ENCODE peak calls at places on chromosomes 5 and 9, in four cellular contexts. W is gastrocnemius medialis, R is cardiac muscle cell, S is IMR-90. O is an unnamed sample. For H3K9me3, the result is how much of the 10 kb centered on the place peaks cover.

GRCh38 chr5:76689321-76690026 is 26.5 kb upstream of the F2R start:
- DNase-seq in W (no peak), R (peak), S (peak), O (no peak)

GRCh38 chr5:42596817-42597216 is 159.8 kb upstream of the CCDC152 start:
- DNase-seq in W (no peak), R (no peak), S (no peak), O (no peak)

GRCh38 chr9:109918359-109919163 is 138.6 kb downstream of the PALM2AKAP2 start:
- DNase-seq in W (peak), R (no peak), S (no peak), O (no peak)

GRCh38 chr9:127886401-127886972 is 9.0 kb upstream of the AK1 start:
- DNase-seq in W (no peak), R (no peak), S (no peak), O (no peak)

GRCh38 chr9:94178927-94179326 is 80.2 kb upstream of the ZNF169 start:
- DNase-seq in W (no peak), R (no peak), S (no peak), O (no peak)

GRCh38 chr5:132420706-132421272 is 51.3 kb downstream of the SLC22A5 start:
- DNase-seq in W (no peak), R (no peak), S (no peak), O (peak)

GRCh38 chr5:33679791-33680190 is 212.0 kb downstream of the ADAMTS12 start:
- DNase-seq in W (no peak), R (peak), S (peak), O (no peak)

GRCh38 chr9:73773896-73774295 is 622.2 kb downstream of the ANXA1 start:
- DNase-seq in W (no peak), R (peak), S (no peak), O (no peak)

GRCh38 chr5:429453-430188 is 13.4 kb upstream of the EXOC3 start:
- DNase-seq in W (no peak), R (peak), S (peak), O (no peak)

GRCh38 chr9:69045821-69046220 is 10.3 kb downstream of the FXN start:
- DNase-seq in W (no peak), R (no peak), S (no peak), O (no peak)

GRCh38 chr5:39560730-39561129 is 135.9 kb upstream of the DAB2 start:
- DNase-seq in W (no peak), R (no peak), S (no peak), O (no peak)

GRCh38 chr9:86944974-86945867 is 2.1 kb downstream of the GAS1 start:
- DNase-seq in W (no peak), R (peak), S (peak), O (peak)

GRCh38 chr5:69493235-69493925 is 790 bp downstream of the OCLN start:
- DNase-seq in W (no peak), R (peak), S (no peak), O (peak)

GRCh38 chr9:12426198-12426864 is 266.9 kb upstream of the TYRP1 start:
- DNase-seq in W (no peak), R (peak), S (no peak), O (no peak)
- TF ChIP-seq CTCF in W (no peak), R (peak), S (no peak), O (no peak)

GRCh38 chr5:159504857-159505304 is 174.6 kb upstream of the IL12B start:
- DNase-seq in W (no peak), R (peak), S (peak), O (peak)

GRCh38 chr5:159507055-159507454 is 176.8 kb upstream of the IL12B start:
- DNase-seq in W (no peak), R (no peak), S (no peak), O (no peak)

GRCh38 chr5:159507661-159508060 is 177.4 kb upstream of the IL12B start:
- DNase-seq in W (no peak), R (no peak), S (no peak), O (no peak)

GRCh38 chr5:159504106-159504856 is 174.0 kb upstream of the IL12B start:
- DNase-seq in W (no peak), R (peak), S (peak), O (no peak)

GRCh38 chr5:159503236-159503635 is 172.9 kb upstream of the IL12B start:
- DNase-seq in W (no peak), R (no peak), S (no peak), O (no peak)
- H3K9me3 ChIP-seq in W (under half), R (under half), S (under half), O (under half)

GRCh38 chr5:57695179-57695578 is 212.6 kb upstream of the ACTBL2 start:
- DNase-seq in W (no peak), R (no peak), S (no peak), O (no peak)

GRCh38 chr5:57696906-57697590 is 214.4 kb upstream of the ACTBL2 start:
- DNase-seq in W (no peak), R (peak), S (peak), O (no peak)

GRCh38 chr5:57698785-57699184 is 216.2 kb upstream of the ACTBL2 start:
- DNase-seq in W (no peak), R (no peak), S (no peak), O (peak)

GRCh38 chr5:57693488-57694305 is 211.1 kb upstream of the ACTBL2 start:
- DNase-seq in W (no peak), R (peak), S (peak), O (no peak)

GRCh38 chr5:57696005-57696755 is 213.6 kb upstream of the ACTBL2 start:
- DNase-seq in W (no peak), R (no peak), S (no peak), O (no peak)
- TF ChIP-seq CTCF in W (no peak), R (no peak), S (no peak), O (no peak)

GRCh38 chr9:7315746-7316457 is 483.7 kb downstream of the DMAC1 start:
- DNase-seq in W (peak), R (peak), S (peak), O (no peak)

GRCh38 chr9:7315116-7315515 is 484.5 kb downstream of the DMAC1 start:
- DNase-seq in W (no peak), R (no peak), S (no peak), O (no peak)

GRCh38 chr9:7316458-7316795 is 483.2 kb downstream of the DMAC1 start:
- DNase-seq in W (no peak), R (no peak), S (no peak), O (no peak)

GRCh38 chr9:7316967-7317366 is 482.6 kb downstream of the DMAC1 start:
- DNase-seq in W (no peak), R (no peak), S (no peak), O (no peak)

GRCh38 chr9:7313389-7313788 is 486.2 kb downstream of the DMAC1 start:
- DNase-seq in W (no peak), R (no peak), S (no peak), O (no peak)
- H3K9me3 ChIP-seq in W (under half), R (under half), S (under half), O (under half)

DNA sequence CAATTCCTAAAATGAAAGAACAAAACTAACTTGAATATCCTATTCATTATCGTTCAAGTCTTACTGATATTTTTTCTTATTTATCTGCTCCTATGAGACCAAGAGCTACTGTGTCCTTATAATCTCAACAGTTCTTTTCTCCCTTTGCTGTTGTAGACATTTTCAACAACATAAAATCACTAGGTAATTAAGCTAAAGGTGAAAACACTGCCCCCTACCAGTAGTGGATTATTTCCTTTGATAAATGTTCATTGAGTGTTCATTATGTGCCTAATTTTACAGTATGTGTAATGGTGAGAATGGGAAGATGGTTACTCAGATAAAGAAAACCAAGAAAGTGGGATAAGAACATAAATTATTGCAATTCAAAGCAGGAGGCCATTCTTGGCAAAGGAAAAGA is 41.4 kb upstream of the PAPPA start:
- DNase-seq in W (no peak), R (peak), S (peak), O (no peak)
- TF ChIP-seq CTCF in W (peak), R (peak), S (peak), O (no peak)

GRCh38 chr5:25568294-25568693 is 923.5 kb upstream of the CDH10 start:
- DNase-seq in W (no peak), R (no peak), S (no peak), O (no peak)

GRCh38 chr5:25568989-25569625 is 924.3 kb upstream of the CDH10 start:
- DNase-seq in W (no peak), R (no peak), S (no peak), O (no peak)

GRCh38 chr5:25562656-25563055 is 917.9 kb upstream of the CDH10 start:
- DNase-seq in W (no peak), R (no peak), S (no peak), O (no peak)

GRCh38 chr5:25570067-25570583 is 925.3 kb upstream of the CDH10 start:
- DNase-seq in W (no peak), R (no peak), S (no peak), O (no peak)

DNA sequence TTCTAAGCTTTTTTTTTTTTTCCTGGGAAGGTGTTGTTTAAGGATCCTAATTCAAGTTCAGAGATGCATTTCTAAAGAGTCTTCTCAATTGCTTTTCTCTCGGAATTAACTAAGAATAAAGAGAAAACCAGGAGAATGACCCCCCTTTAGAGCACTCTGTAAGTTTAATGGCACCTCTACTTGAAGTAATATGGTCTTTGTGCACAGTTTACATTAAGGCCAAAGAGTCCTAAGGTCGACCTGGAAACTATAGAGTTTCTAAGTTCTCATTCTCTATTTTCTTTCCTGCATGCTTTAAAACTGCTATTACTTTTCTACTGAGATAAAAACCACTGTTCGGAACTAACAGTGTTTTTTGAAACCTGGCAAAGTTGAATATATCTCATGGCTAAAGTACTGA is 923.1 kb upstream of the CDH10 start:
- DNase-seq in W (no peak), R (no peak), S (no peak), O (no peak)
- H3K9me3 ChIP-seq in W (under half), R (under half), S (under half), O (under half)

DNA sequence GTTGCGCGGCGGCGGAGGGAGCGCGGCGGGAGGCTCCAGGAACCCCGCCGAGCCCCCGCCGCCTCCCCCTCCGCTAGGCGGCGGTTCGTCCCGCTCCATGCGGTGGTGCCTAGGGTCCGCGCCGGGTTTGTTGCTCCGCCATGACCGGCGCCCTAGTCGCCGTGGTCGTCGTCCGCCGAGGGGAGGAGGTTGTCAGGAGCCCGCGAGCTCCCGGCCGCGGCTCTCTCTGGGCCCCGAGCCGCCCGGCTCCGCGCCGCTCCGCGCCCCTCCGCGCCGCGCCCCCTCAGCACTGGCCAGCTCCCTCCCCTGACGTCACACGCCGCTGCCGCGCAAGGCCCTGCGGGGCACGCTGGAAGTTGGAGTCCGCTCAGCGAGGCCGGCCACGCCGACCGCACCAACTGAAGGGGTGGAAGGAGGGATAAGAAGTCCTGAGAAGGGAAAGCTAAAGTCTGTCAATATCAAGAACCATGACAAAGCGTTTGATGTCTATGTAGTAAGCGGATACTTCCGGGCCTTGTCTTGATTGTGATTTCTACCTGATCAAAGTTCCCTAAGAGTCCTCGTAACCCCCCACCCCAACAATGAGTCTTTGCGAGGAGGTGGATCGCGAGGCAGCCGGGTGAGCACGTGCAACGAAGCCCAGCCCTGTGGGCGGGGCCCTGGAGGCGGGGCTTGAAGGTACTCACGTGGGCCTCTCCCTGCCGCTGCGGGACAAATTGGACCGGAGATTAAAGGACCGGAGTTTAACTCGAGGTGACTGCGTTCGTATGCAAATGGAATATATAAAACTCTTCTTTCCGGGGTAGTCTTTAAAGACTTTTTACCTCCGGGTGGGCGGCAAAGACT is at the start of gene NR6A1:
- DNase-seq in W (peak), R (peak), S (peak), O (peak)
- TF ChIP-seq CTCF in W (peak), R (no peak), S (no peak), O (no peak)

GRCh38 chr9:90772381-90772780 is 29.2 kb upstream of the SYK start:
- DNase-seq in W (no peak), R (no peak), S (no peak), O (no peak)

GRCh38 chr9:90767523-90768100 is 34.0 kb upstream of the SYK start:
- DNase-seq in W (no peak), R (no peak), S (no peak), O (no peak)

GRCh38 chr9:90770927-90771326 is 30.7 kb upstream of the SYK start:
- DNase-seq in W (no peak), R (no peak), S (no peak), O (no peak)

GRCh38 chr9:90773593-90773992 is 28.0 kb upstream of the SYK start:
- DNase-seq in W (no peak), R (no peak), S (no peak), O (no peak)

DNA sequence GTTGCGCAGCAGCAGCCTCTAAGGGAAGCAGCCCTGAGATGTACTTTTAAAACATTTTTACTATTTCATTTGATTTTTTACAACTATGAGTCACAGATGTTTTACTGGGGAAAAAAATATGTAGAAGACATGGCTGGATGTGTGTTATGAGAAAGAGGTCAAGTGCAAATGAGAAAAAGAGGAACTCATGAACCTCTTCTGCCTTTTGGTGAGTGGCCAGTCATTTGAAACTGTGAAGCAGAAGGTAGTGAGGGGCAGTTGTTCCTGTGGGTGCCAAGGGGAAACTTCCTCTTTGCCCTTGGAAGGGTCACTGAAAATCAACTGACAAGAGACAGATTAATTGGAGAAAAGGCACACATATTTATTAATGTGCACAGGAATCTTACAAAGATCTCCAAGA is 31.3 kb upstream of the SYK start:
- DNase-seq in W (no peak), R (no peak), S (no peak), O (no peak)
- H3K9me3 ChIP-seq in W (under half), R (under half), S (under half), O (under half)

DNA sequence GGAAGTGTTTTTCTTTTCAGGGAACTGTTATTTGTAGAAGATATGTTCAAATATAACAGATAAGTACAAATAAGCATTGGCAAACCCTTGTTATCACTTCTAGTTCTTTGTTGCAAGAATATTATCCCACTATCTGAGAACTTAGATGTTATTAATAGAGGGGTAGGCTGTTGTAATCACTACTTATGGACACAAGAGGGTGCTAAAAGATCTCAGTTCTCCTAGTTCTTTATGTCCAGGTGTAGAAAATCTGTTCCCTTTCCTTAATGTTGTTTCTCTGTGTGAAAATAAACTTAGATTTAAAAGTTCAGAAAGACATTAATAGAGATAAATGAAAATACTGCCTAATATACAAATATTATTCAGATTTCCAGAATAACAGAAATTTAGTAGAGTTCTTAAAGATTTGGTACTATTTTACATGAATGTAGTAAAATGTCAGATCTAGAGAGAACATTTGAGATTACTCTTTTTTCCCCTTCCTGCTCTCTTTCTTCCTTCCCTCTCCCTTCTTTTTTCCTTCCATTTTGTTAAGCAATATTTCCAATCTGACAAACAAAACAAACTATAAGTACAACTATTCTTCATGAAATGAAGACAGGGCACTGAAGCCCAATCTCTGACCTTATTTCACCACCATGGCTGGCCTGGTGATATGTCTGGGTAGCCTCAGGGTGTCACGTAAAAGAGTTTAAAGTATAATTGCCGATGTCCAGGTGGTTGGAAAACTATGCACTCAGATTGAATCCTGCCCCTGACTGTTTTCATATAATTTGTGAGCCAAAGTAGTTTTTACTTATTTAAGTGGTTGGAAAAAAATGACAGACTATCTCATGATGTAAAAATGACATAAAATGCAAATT is 43.6 kb upstream of the C5orf46 start:
- DNase-seq in W (no peak), R (peak), S (peak), O (no peak)
- TF ChIP-seq CTCF in W (peak), R (peak), S (peak), O (peak)

DNA sequence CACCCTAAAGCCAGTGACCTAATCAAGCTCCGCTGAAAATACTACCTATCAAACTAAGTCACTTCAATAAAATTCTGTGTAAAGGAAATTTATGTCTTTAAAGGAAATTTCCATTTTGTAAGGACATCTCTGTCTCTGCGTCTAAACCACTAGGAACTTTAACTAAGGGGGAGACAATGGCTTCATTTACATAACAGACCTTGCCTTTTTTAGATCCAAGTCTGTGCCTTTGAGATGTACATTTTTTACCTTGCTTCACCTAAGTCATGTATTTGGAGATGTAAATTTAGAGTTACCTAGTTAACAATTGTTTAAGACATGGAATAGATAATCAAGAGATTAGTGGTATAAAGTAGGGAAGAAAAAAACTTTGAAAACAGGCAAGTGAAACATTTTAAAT is 10.2 kb upstream of the GLT6D1 start:
- DNase-seq in W (no peak), R (no peak), S (no peak), O (no peak)
- H3K9me3 ChIP-seq in W (under half), R (under half), S (under half), O (under half)

O was measured in lung.